ENCODE peak calls at places on chromosomes 11 and 22, in five cellular contexts. One of them, this sample, is unnamed.
A peak's percentile ranks its signal among the peaks of the same experiment; 100 is the strongest.

GRCh38 chr11:92827132-92827531 is 142.3 kb upstream of the MTNR1B start:
- DNase-seq in type B pancreatic cell: no peak
- DNase-seq in CD4-positive, alpha-beta T cell: no peak
- DNase-seq in AG09319: no peak
- DNase-seq in Calu3: no peak
- DNase-seq in this sample: no peak

GRCh38 chr22:20624161-20624616 is 116.8 kb downstream of the MED15 start:
- DNase-seq in AG09319: no peak
- DNase-seq in Calu3: no peak
- DNase-seq in CD4-positive, alpha-beta T cell: no peak
- DNase-seq in type B pancreatic cell: no peak
- DNase-seq in this sample: no peak

GRCh38 chr22:31289335-31289734 is 3.0 kb downstream of the PIK3IP1 start:
- DNase-seq in AG09319: no peak
- DNase-seq in CD4-positive, alpha-beta T cell: no peak
- DNase-seq in Calu3: no peak
- DNase-seq in type B pancreatic cell: no peak
- DNase-seq in this sample: no peak

GRCh38 chr11:10680956-10681487 is 12.5 kb downstream of the IRAG1 start:
- DNase-seq in Calu3: no peak
- DNase-seq in type B pancreatic cell: no peak
- DNase-seq in CD4-positive, alpha-beta T cell: no peak
- DNase-seq in AG09319: no peak
- DNase-seq in this sample: no peak

GRCh38 chr11:46277313-46277622 is 194 bp upstream of the CREB3L1 start:
- DNase-seq in Calu3: peak; percentile 50
- DNase-seq in AG09319: no peak
- DNase-seq in type B pancreatic cell: no peak
- DNase-seq in CD4-positive, alpha-beta T cell: no peak
- DNase-seq in this sample: no peak

GRCh38 chr11:75969626-75970308 is 154.8 kb downstream of the UVRAG start:
- DNase-seq in AG09319: peak; percentile 36
- DNase-seq in CD4-positive, alpha-beta T cell: no peak
- DNase-seq in type B pancreatic cell: no peak
- DNase-seq in Calu3: no peak
- DNase-seq in this sample: no peak

GRCh38 chr22:23385301-23386244 is 194.5 kb downstream of the IGLL1 start:
- DNase-seq in CD4-positive, alpha-beta T cell: peak; percentile 77
- DNase-seq in Calu3: peak; percentile 88
- DNase-seq in AG09319: peak; percentile 42
- DNase-seq in type B pancreatic cell: peak; percentile 91
- DNase-seq in this sample: no peak

GRCh38 chr11:95157824-95158223 is 68.2 kb downstream of the ENDOD1 start:
- DNase-seq in AG09319: no peak
- DNase-seq in Calu3: no peak
- DNase-seq in CD4-positive, alpha-beta T cell: no peak
- DNase-seq in type B pancreatic cell: no peak
- DNase-seq in this sample: no peak

GRCh38 chr11:45042560-45042959 is 91.9 kb upstream of the TP53I11 start:
- DNase-seq in Calu3: no peak
- DNase-seq in CD4-positive, alpha-beta T cell: no peak
- DNase-seq in AG09319: no peak
- DNase-seq in type B pancreatic cell: no peak
- DNase-seq in this sample: peak; percentile 59

GRCh38 chr11:86416494-86416893 is 41.8 kb downstream of the CCDC81 start:
- DNase-seq in AG09319: no peak
- DNase-seq in Calu3: no peak
- DNase-seq in type B pancreatic cell: no peak
- DNase-seq in CD4-positive, alpha-beta T cell: no peak
- DNase-seq in this sample: no peak

GRCh38 chr11:34525098-34525497 is 11.5 kb upstream of the ELF5 start:
- DNase-seq in CD4-positive, alpha-beta T cell: no peak
- DNase-seq in AG09319: no peak
- DNase-seq in type B pancreatic cell: no peak
- DNase-seq in Calu3: no peak
- DNase-seq in this sample: no peak

GRCh38 chr11:125274309-125274708 is 109.8 kb downstream of the PKNOX2 start:
- DNase-seq in CD4-positive, alpha-beta T cell: no peak
- DNase-seq in AG09319: no peak
- DNase-seq in type B pancreatic cell: no peak
- DNase-seq in Calu3: no peak
- DNase-seq in this sample: no peak

GRCh38 chr22:27650985-27651384 is 150.6 kb downstream of the MN1 start:
- DNase-seq in CD4-positive, alpha-beta T cell: no peak
- DNase-seq in AG09319: no peak
- DNase-seq in type B pancreatic cell: no peak
- DNase-seq in Calu3: no peak
- DNase-seq in this sample: no peak

GRCh38 chr11:126111458-126112116 is 48.9 kb upstream of the CDON start:
- DNase-seq in type B pancreatic cell: no peak
- DNase-seq in CD4-positive, alpha-beta T cell: no peak
- DNase-seq in AG09319: no peak
- DNase-seq in Calu3: no peak
- DNase-seq in this sample: no peak

GRCh38 chr11:72483412-72484186 is 49.3 kb upstream of the CLPB start:
- DNase-seq in Calu3: no peak
- DNase-seq in CD4-positive, alpha-beta T cell: no peak
- DNase-seq in AG09319: no peak
- DNase-seq in type B pancreatic cell: no peak
- DNase-seq in this sample: peak; percentile 69

GRCh38 chr22:46638601-46639431 is 18.6 kb downstream of the GRAMD4 start:
- DNase-seq in Calu3: no peak
- DNase-seq in type B pancreatic cell: no peak
- DNase-seq in CD4-positive, alpha-beta T cell: no peak
- DNase-seq in AG09319: no peak
- DNase-seq in this sample: no peak

GRCh38 chr22:46653596-46653995 is 33.4 kb downstream of the GRAMD4 start:
- DNase-seq in AG09319: no peak
- DNase-seq in type B pancreatic cell: no peak
- DNase-seq in CD4-positive, alpha-beta T cell: no peak
- DNase-seq in Calu3: no peak
- DNase-seq in this sample: no peak

DNA sequence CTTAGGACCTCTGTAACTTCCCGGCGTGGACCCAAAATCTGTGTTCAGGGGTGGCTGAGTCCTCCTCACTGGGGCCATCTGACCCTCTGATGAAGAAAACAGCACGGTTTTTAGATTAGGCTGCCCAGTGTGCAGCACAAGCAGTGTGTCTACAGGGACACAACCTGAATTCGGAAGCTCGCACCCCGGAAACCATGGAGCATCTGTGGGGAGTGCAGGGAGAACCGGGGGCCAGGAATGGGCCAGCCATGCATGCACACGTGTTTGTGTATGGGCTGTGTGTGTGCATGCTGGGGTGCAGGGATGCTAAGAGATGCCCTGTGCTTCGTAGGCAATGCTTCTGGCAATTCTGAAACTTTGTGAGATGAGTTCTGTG is 342.8 kb upstream of the B3GAT1 start:
- DNase-seq in Calu3: no peak
- DNase-seq in type B pancreatic cell: peak; percentile 61
- DNase-seq in AG09319: no peak
- DNase-seq in CD4-positive, alpha-beta T cell: no peak
- DNase-seq in this sample: no peak
- TF ChIP-seq CTCF in Calu3: no peak
- TF ChIP-seq CTCF in type B pancreatic cell: no peak
- TF ChIP-seq CTCF in AG09319: no peak
- TF ChIP-seq CTCF in CD4-positive, alpha-beta T cell: no peak
- TF ChIP-seq CTCF in this sample: no peak

GRCh38 chr11:48109046-48109666 is 107.5 kb upstream of the OR4B1 start:
- DNase-seq in CD4-positive, alpha-beta T cell: no peak
- DNase-seq in AG09319: peak; percentile 29
- DNase-seq in type B pancreatic cell: no peak
- DNase-seq in Calu3: no peak
- DNase-seq in this sample: no peak
- TF ChIP-seq CTCF in CD4-positive, alpha-beta T cell: no peak
- TF ChIP-seq CTCF in AG09319: peak; percentile 45
- TF ChIP-seq CTCF in type B pancreatic cell: peak; percentile 59
- TF ChIP-seq CTCF in Calu3: peak; percentile 30
- TF ChIP-seq CTCF in this sample: no peak

DNA sequence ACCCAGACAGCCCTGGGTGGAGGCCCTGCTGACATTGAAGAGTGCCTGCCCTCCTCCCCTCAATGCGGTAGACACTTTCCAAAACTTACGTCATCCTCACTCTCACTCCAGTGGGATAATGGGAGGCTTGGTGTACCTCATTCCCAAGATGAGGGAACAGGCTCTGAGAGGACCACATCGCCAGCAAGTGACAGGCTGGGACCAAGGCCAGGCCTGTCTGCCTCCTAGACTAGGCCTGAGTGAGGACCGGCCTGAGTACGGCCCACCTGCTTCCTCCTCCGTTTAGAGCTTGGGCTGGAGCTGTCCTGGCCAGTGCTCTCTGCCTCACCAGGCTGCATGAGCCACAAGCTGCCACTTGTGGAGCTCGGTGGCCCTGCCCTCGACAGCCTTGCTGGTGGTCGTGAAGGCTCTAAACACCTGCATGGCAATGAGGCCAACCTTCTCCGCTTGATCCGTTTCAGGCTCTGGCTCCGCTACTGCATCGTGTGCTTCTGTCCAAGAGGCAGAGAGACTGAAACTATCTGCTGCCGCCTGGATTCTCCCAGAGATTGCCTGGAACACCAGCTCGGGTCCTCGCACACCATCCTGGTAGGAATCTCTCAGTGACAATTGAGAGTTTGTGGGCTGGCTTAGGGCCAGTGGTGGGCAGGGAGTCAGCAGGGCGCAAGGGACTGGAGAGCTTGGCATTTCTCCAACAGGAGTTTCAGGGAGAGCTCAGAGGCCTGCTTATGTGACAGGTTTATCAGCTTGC is 9.5 kb downstream of the LRRC75B start:
- DNase-seq in type B pancreatic cell: no peak
- DNase-seq in AG09319: no peak
- DNase-seq in CD4-positive, alpha-beta T cell: no peak
- DNase-seq in Calu3: peak; percentile 55
- DNase-seq in this sample: no peak
- TF ChIP-seq CTCF in type B pancreatic cell: no peak
- TF ChIP-seq CTCF in AG09319: no peak
- TF ChIP-seq CTCF in CD4-positive, alpha-beta T cell: no peak
- TF ChIP-seq CTCF in Calu3: no peak
- TF ChIP-seq CTCF in this sample: no peak

DNA sequence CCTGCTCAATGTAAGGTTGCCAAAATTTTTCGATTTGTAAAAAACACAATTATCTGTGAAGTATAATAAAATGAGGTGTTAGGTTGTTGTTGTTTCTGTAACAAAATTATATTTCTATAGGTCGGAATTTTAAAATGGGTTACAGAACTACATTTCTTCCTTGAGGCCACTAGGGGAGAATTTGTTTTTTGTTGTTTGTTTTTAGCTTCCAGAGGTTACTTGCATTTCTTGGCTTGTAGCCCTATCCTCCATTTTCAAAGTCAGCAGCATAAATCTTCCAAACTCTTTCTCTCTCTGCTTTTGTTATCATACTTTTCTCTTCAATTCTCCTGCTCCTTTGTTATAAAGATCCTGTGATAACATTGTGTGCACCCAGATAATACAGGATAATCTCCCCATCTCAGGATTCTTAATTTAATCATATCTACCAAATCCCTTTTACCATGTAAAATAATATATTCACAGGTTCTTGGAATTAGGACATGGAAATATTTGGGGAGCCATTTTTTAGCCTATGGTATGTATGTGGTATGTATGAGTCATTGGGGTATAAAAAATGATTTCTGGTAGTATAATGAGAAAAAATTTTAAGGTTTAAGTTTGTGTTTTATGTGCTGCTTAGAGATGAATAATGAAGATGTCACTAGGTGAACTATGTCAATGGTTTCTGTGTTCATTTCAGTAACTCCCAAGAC is 9.4 kb upstream of the PATL1 start:
- DNase-seq in CD4-positive, alpha-beta T cell: no peak
- DNase-seq in AG09319: no peak
- DNase-seq in Calu3: no peak
- DNase-seq in type B pancreatic cell: no peak
- DNase-seq in this sample: no peak
- TF ChIP-seq CTCF in CD4-positive, alpha-beta T cell: no peak
- TF ChIP-seq CTCF in AG09319: no peak
- TF ChIP-seq CTCF in Calu3: no peak
- TF ChIP-seq CTCF in type B pancreatic cell: peak; percentile 47
- TF ChIP-seq CTCF in this sample: no peak

GRCh38 chr11:120061761-120062560 is 76.0 kb downstream of the TRIM29 start:
- DNase-seq in Calu3: no peak
- DNase-seq in AG09319: no peak
- DNase-seq in CD4-positive, alpha-beta T cell: no peak
- DNase-seq in type B pancreatic cell: peak; percentile 81
- DNase-seq in this sample: peak; percentile 36
- TF ChIP-seq CTCF in Calu3: no peak
- TF ChIP-seq CTCF in AG09319: no peak
- TF ChIP-seq CTCF in CD4-positive, alpha-beta T cell: no peak
- TF ChIP-seq CTCF in type B pancreatic cell: peak; percentile 55
- TF ChIP-seq CTCF in this sample: no peak

GRCh38 chr11:17848709-17849108 is 114.1 kb downstream of the KCNC1 start:
- DNase-seq in type B pancreatic cell: no peak
- DNase-seq in CD4-positive, alpha-beta T cell: no peak
- DNase-seq in Calu3: no peak
- DNase-seq in AG09319: no peak
- DNase-seq in this sample: no peak

GRCh38 chr11:17852246-17852645 is 117.7 kb downstream of the KCNC1 start:
- DNase-seq in type B pancreatic cell: no peak
- DNase-seq in Calu3: no peak
- DNase-seq in AG09319: no peak
- DNase-seq in CD4-positive, alpha-beta T cell: no peak
- DNase-seq in this sample: no peak

GRCh38 chr11:17845431-17845881 is 110.9 kb downstream of the KCNC1 start:
- DNase-seq in AG09319: peak; percentile 76
- DNase-seq in CD4-positive, alpha-beta T cell: no peak
- DNase-seq in Calu3: no peak
- DNase-seq in type B pancreatic cell: no peak
- DNase-seq in this sample: no peak

GRCh38 chr11:17851697-17852096 is 117.1 kb downstream of the KCNC1 start:
- DNase-seq in AG09319: no peak
- DNase-seq in Calu3: no peak
- DNase-seq in type B pancreatic cell: no peak
- DNase-seq in CD4-positive, alpha-beta T cell: no peak
- DNase-seq in this sample: no peak

DNA sequence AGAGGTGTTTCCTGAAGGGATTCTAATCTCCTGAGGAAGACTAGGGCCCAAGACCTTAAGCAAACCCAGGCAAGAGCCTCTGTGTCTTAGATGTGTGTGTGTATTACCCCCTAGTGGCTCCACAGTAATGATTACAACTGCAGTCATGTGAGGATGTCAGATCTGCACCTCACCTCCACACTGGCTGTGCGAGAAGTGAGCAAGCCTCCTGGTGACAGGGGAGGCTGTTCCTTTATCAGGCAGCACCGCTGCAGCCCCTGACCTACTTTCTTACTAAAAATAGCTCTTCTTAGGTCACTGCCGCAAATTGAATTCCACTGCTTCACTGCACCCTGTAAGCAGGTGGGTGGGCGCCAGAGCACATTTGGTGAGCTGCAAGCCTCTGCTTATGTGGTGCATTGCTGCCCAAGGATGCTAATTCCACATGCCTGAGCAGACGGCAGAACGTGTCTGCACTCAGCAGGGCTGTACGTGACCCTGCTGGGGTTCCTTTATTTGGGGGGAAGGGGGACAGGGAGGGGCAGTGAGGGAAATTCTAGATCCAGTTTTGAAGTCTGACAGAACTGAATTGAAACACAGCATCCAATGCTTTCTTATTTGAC is 112.4 kb downstream of the KCNC1 start:
- DNase-seq in type B pancreatic cell: no peak
- DNase-seq in AG09319: no peak
- DNase-seq in CD4-positive, alpha-beta T cell: no peak
- DNase-seq in Calu3: peak; percentile 30
- DNase-seq in this sample: no peak
- TF ChIP-seq CTCF in type B pancreatic cell: peak; percentile 41
- TF ChIP-seq CTCF in AG09319: peak; percentile 8
- TF ChIP-seq CTCF in CD4-positive, alpha-beta T cell: no peak
- TF ChIP-seq CTCF in Calu3: no peak
- TF ChIP-seq CTCF in this sample: no peak

This sample was measured in CD14-positive monocyte.